ENCODE peak calls at places on chromosome 1, in ten cellular contexts. N, T, D, A, G, U, I, R, B and V are unnamed samples.

GRCh38 chr1:45400049-45400448 is 59.8 kb upstream of the MUTYH start:
- DNase-seq in N (no peak), T (peak), D (no peak), A (no peak), G (no peak), U (no peak), I (no peak), R (no peak), B (no peak), V (no peak)

GRCh38 chr1:224624432-224624831 is 8.3 kb downstream of the CNIH3 start:
- DNase-seq in N (no peak), T (no peak), D (no peak), A (no peak), G (no peak), U (no peak), I (no peak), R (no peak), B (no peak), V (no peak)

GRCh38 chr1:2103901-2104590 is 53.8 kb downstream of the PRKCZ start:
- DNase-seq in N (no peak), T (no peak), D (no peak), A (no peak), G (no peak), U (peak), I (no peak), R (no peak), B (peak), V (no peak)

GRCh38 chr1:62782197-62782886 is 1.6 kb upstream of the ATG4C start:
- DNase-seq in N (no peak), T (no peak), D (peak), A (no peak), G (no peak), U (no peak), I (no peak), R (peak), B (no peak), V (no peak)

GRCh38 chr1:67896826-67897225 is 63.6 kb upstream of the GNG12 start:
- DNase-seq in N (no peak), T (no peak), D (no peak), A (no peak), G (peak), U (peak), I (no peak), R (no peak), B (no peak), V (no peak)

GRCh38 chr1:180382326-180383115 is 119.9 kb downstream of the ACBD6 start:
- DNase-seq in N (no peak), T (no peak), D (no peak), A (no peak), G (no peak), U (no peak), I (no peak), R (peak), B (no peak), V (no peak)

GRCh38 chr1:17538428-17539130 is 919 bp upstream of the ARHGEF10L start:
- DNase-seq in N (no peak), T (peak), D (no peak), A (no peak), G (peak), U (no peak), I (no peak), R (no peak), B (no peak), V (no peak)

GRCh38 chr1:70008658-70009057 is 196.7 kb downstream of the LRRC40 start:
- DNase-seq in N (no peak), T (no peak), D (no peak), A (no peak), G (no peak), U (no peak), I (no peak), R (peak), B (no peak), V (no peak)

GRCh38 chr1:204348722-204349121 is 11.0 kb downstream of the PLEKHA6 start:
- DNase-seq in N (peak), T (peak), D (no peak), A (no peak), G (peak), U (peak), I (peak), R (no peak), B (peak), V (no peak)

GRCh38 chr1:5109652-5110051 is 455.2 kb downstream of the AJAP1 start:
- DNase-seq in N (no peak), T (no peak), D (no peak), A (no peak), G (no peak), U (no peak), I (no peak), R (no peak), B (no peak), V (no peak)

GRCh38 chr1:101236546-101237228 is at the start of gene S1PR1:
- DNase-seq in N (no peak), T (peak), D (no peak), A (peak), G (peak), U (peak), I (peak), R (peak), B (peak), V (peak)

GRCh38 chr1:70497152-70497551 is 86.1 kb downstream of the CTH start:
- DNase-seq in N (no peak), T (no peak), D (no peak), A (no peak), G (no peak), U (no peak), I (no peak), R (no peak), B (no peak), V (no peak)

GRCh38 chr1:151934048-151934493 is 24.8 kb upstream of the THEM4 start:
- DNase-seq in N (peak), T (peak), D (peak), A (peak), G (peak), U (peak), I (peak), R (peak), B (no peak), V (peak)